ENCODE peak calls at places on chromosomes 1 and 21, in four cellular contexts. I is NCI-H1105 treated with DMSO at 0.1 percent for 48 hours, A is A549, H is kidney. U is an unnamed sample.

GRCh38 chr1:190129367-190129766 is 348.3 kb downstream of the BRINP3 start:
- DNase-seq in I (peak; percentile 29), A (no peak), H (no peak), U (no peak)

GRCh38 chr21:31141389-31142021 is 103.2 kb upstream of the KRTAP19-8 start:
- DNase-seq in I (no peak), A (no peak), H (no peak), U (no peak)

GRCh38 chr1:47696404-47696910 is 258.6 kb downstream of the FOXD2 start:
- DNase-seq in I (no peak), A (no peak), H (no peak), U (no peak)

GRCh38 chr1:52365091-52365745 is 787 bp downstream of the CC2D1B start:
- DNase-seq in I (peak; percentile 30), A (peak; percentile 62), H (peak; percentile 85), U (peak; percentile 81)

GRCh38 chr1:20980051-20980450 is 192.9 kb upstream of the HP1BP3 start:
- DNase-seq in I (no peak), A (no peak), H (no peak), U (no peak)

GRCh38 chr21:37369307-37369854 is 2.8 kb downstream of the DYRK1A start:
- DNase-seq in I (no peak), A (no peak), H (no peak), U (no peak)

GRCh38 chr21:33968082-33968997 is 52.7 kb upstream of the ATP5PO start:
- DNase-seq in I (peak; percentile 22), A (peak; percentile 55), H (no peak), U (no peak)

GRCh38 chr1:99648107-99648506 is 2.2 kb downstream of the PALMD start:
- DNase-seq in I (peak; percentile 25), A (peak; percentile 28), H (peak; percentile 66), U (peak; percentile 82)

GRCh38 chr1:47894718-47895393 is 102.3 kb downstream of the TRABD2B start:
- DNase-seq in I (no peak), A (peak; percentile 28), H (peak; percentile 54), U (peak; percentile 63)

GRCh38 chr1:111499026-111499790 is 4.2 kb downstream of the ADORA3 start:
- DNase-seq in I (no peak), A (no peak), H (no peak), U (no peak)

GRCh38 chr1:5579966-5580365 is 412.3 kb downstream of the NPHP4 start:
- DNase-seq in I (no peak), A (no peak), H (no peak), U (no peak)

GRCh38 chr1:76070538-76070937 is 4.0 kb upstream of the ST6GALNAC3 start:
- DNase-seq in I (no peak), A (no peak), H (no peak), U (no peak)

GRCh38 chr1:202967684-202968281 is 726 bp upstream of the CYB5R1 start:
- DNase-seq in I (peak; percentile 59), A (no peak), H (no peak), U (no peak)

GRCh38 chr1:200856716-200857352 is 15.9 kb upstream of the GPR25 start:
- DNase-seq in I (no peak), A (no peak), H (no peak), U (no peak)

GRCh38 chr1:202110977-202111376 is 11.7 kb upstream of the GPR37L1 start:
- DNase-seq in I (no peak), A (no peak), H (no peak), U (no peak)

GRCh38 chr1:221708987-221709386 is 32.9 kb downstream of the DUSP10 start:
- DNase-seq in I (peak; percentile 99), A (peak; percentile 41), H (no peak), U (no peak)

GRCh38 chr1:202562443-202563060 is 147.7 kb downstream of the SYT2 start:
- DNase-seq in I (no peak), A (no peak), H (no peak), U (no peak)

GRCh38 chr1:175237389-175237788 is 44.8 kb upstream of the KIAA0040 start:
- DNase-seq in I (no peak), A (no peak), H (no peak), U (no peak)

GRCh38 chr1:22076346-22076745 is 23.8 kb downstream of the CDC42 start:
- DNase-seq in I (no peak), A (no peak), H (no peak), U (no peak)

GRCh38 chr1:99672022-99672421 is 26.1 kb downstream of the PALMD start:
- DNase-seq in I (no peak), A (no peak), H (no peak), U (no peak)

GRCh38 chr1:81113688-81114087 is 687.0 kb upstream of the ADGRL2 start:
- DNase-seq in I (no peak), A (no peak), H (no peak), U (no peak)

GRCh38 chr1:46202975-46203737 is at the start of gene LURAP1:
- DNase-seq in I (peak; percentile 55), A (no peak), H (peak; percentile 81), U (peak; percentile 70)

GRCh38 chr1:161038523-161039153 is at the start of gene TSTD1:
- DNase-seq in I (peak; percentile 83), A (no peak), H (peak; percentile 90), U (no peak)

GRCh38 chr1:230292739-230293720 is 133.1 kb downstream of the PGBD5 start:
- DNase-seq in I (peak; percentile 89), A (no peak), H (no peak), U (no peak)

GRCh38 chr21:34886554-34887385 is 162.3 kb downstream of the RUNX1 start:
- DNase-seq in I (peak; percentile 19), A (no peak), H (peak; percentile 81), U (no peak)

GRCh38 chr1:219189021-219189824 is 15.5 kb downstream of the LYPLAL1 start:
- DNase-seq in I (no peak), A (no peak), H (no peak), U (no peak)

U was measured in right atrium auricular region.